ENCODE peak calls at places on chromosomes 3 and 15, in ten cellular contexts. V, U, F, A, D, X, M, E, Q and H are unnamed samples.

GRCh38 chr3:197463279-197463678 is 92.5 kb downstream of the BDH1 start:
- DNase-seq in V (no peak), A (peak), U (no peak), M (no peak), F (no peak), Q (no peak), D (no peak), X (no peak), E (no peak), H (no peak)

GRCh38 chr3:194522579-194523046 is 35.8 kb upstream of the ATP13A3 start:
- DNase-seq in U (no peak), M (no peak), F (no peak), D (no peak), X (no peak), V (no peak), Q (no peak), A (no peak), E (no peak), H (no peak)

GRCh38 chr3:134067311-134068161 is 37.8 kb upstream of the SLCO2A1 start:
- DNase-seq in X (no peak), D (no peak), A (no peak), V (peak), F (no peak), M (no peak), E (no peak), U (no peak), Q (no peak), H (no peak)

GRCh38 chr15:100910119-100910518 is 9.0 kb upstream of the LRRK1 start:
- DNase-seq in U (no peak), V (peak), A (no peak), Q (no peak), D (no peak), M (no peak), X (no peak), F (no peak), E (no peak), H (no peak)

GRCh38 chr3:113505867-113506266 is 9.1 kb downstream of the SPICE1 start:
- DNase-seq in E (no peak), U (no peak), M (no peak), A (no peak), V (no peak), X (no peak), Q (no peak), F (no peak), D (no peak), H (no peak)

GRCh38 chr3:139312959-139313358 is 30.9 kb upstream of the MRPS22 start:
- DNase-seq in E (peak), V (no peak), X (no peak), M (no peak), F (no peak), Q (no peak), U (peak), A (peak), D (peak), H (no peak)

GRCh38 chr3:196689941-196690660 is 21.9 kb downstream of the CEP19 start:
- DNase-seq in U (no peak), X (no peak), A (no peak), V (no peak), D (no peak), M (no peak), Q (no peak), F (no peak), E (no peak), H (no peak)

GRCh38 chr15:79105141-79105540 is 14.6 kb upstream of the RASGRF1 start:
- DNase-seq in D (no peak), V (no peak), Q (no peak), E (no peak), X (no peak), A (no peak), F (no peak), M (no peak), U (no peak), H (no peak)

GRCh38 chr15:92821491-92822116 is 78.5 kb upstream of the CHD2 start:
- DNase-seq in U (no peak), Q (no peak), M (no peak), V (no peak), E (no peak), X (no peak), D (no peak), F (no peak), A (no peak), H (no peak)